ENCODE peak calls at places on chromosomes 6 and 20, in nine cellular contexts. Y is cardiac muscle cell; X is Peyer's patch; K is CD4-positive, alpha-beta memory T cell; T is uterus; I is psoas muscle; D is heart right ventricle; B is left ventricle myocardium inferior; P is CD8-positive, alpha-beta T cell. J is an unnamed sample. For H3K4me1 and H3K36me3, the result is how much of the 10 kb centered on the place peaks cover.

GRCh38 chr20:35085477-35086225 is 7.0 kb downstream of the TRPC4AP start:
- DNase-seq in Y (no peak), D (no peak), X (no peak), I (no peak), P (no peak), B (no peak), K (peak), T (no peak), J (no peak)

GRCh38 chr20:36010745-36011326 is 42.4 kb downstream of the CNBD2 start:
- DNase-seq in T (no peak), Y (no peak), X (peak), P (no peak), D (no peak), I (no peak), B (no peak), K (no peak), J (no peak)

GRCh38 chr6:168196385-168196860 is 117.4 kb upstream of the FRMD1 start:
- DNase-seq in T (peak), D (no peak), X (peak), B (no peak), K (no peak), I (no peak), Y (peak), P (no peak), J (peak)

GRCh38 chr6:148272597-148272996 is 70.0 kb upstream of the SASH1 start:
- DNase-seq in B (no peak), X (no peak), Y (peak), K (no peak), I (no peak), D (no peak), P (no peak), T (no peak), J (no peak)

GRCh38 chr6:152268846-152269442 is 368.2 kb downstream of the SYNE1 start:
- DNase-seq in X (no peak), Y (no peak), P (no peak), I (no peak), B (no peak), K (no peak), D (no peak), T (no peak), J (no peak)

GRCh38 chr6:151060096-151060741 is 179.5 kb upstream of the AKAP12 start:
- DNase-seq in P (no peak), K (no peak), T (peak), B (no peak), I (no peak), X (no peak), Y (peak), D (no peak), J (peak)

GRCh38 chr6:69584913-69585729 is 211.7 kb downstream of the LMBRD1 start:
- DNase-seq in K (no peak), B (no peak), I (no peak), D (no peak), X (no peak), P (no peak), Y (no peak), T (peak), J (no peak)

GRCh38 chr6:117272032-117272866 is 6.9 kb downstream of the VGLL2 start:
- DNase-seq in Y (no peak), I (no peak), D (no peak), P (no peak), X (no peak), B (no peak), T (no peak), K (no peak), J (no peak)

GRCh38 chr6:87755697-87756671 is 54.0 kb upstream of the AKIRIN2 start:
- DNase-seq in D (no peak), X (no peak), K (no peak), B (no peak), T (no peak), I (no peak), P (no peak), Y (peak), J (peak)

GRCh38 chr6:105179244-105180065 is at the start of gene POPDC3:
- DNase-seq in I (peak), X (no peak), P (no peak), D (peak), K (no peak), B (no peak), T (no peak), Y (peak), J (peak)

GRCh38 chr6:121932071-121933009 is 467.1 kb upstream of the HSF2 start:
- DNase-seq in K (no peak), I (peak), Y (peak), T (peak), B (peak), P (no peak), D (peak), X (peak), J (peak)

GRCh38 chr20:32786059-32786760 is 24.0 kb downstream of the DNMT3B start:
- DNase-seq in X (no peak), T (no peak), Y (no peak), D (no peak), B (no peak), K (no peak), I (peak), P (no peak), J (no peak)

GRCh38 chr20:50197463-50197862 is 6.8 kb downstream of the CEBPB start:
- DNase-seq in K (no peak), I (no peak), X (no peak), P (no peak), D (no peak), T (no peak), Y (no peak), B (no peak), J (no peak)

GRCh38 chr6:118574051-118574865 is 26.2 kb downstream of the PLN start:
- DNase-seq in Y (no peak), D (no peak), K (no peak), X (no peak), B (no peak), I (no peak), P (no peak), T (no peak), J (no peak)

GRCh38 chr6:130620338-130620781 is 206.8 kb upstream of the SMLR1 start:
- DNase-seq in D (no peak), K (no peak), I (no peak), P (no peak), B (no peak), Y (no peak), X (no peak), T (no peak), J (peak)

GRCh38 chr20:58598271-58599015 is 52.6 kb upstream of the STX16 start:
- DNase-seq in P (no peak), K (no peak), I (peak), T (peak), Y (peak), X (no peak), B (peak), D (no peak), J (no peak)

GRCh38 chr6:29763491-29764289 is 40.5 kb downstream of the HLA-F start:
- DNase-seq in K (no peak), T (no peak), X (no peak), D (no peak), P (no peak), B (no peak), I (no peak), Y (peak), J (no peak)

GRCh38 chr6:159693128-159693893 is at the start of gene SOD2:
- DNase-seq in T (peak), X (peak), Y (peak), B (peak), D (peak), I (peak), K (peak), P (peak), J (peak)

GRCh38 chr6:17305219-17306001 is 24.2 kb downstream of the RBM24 start:
- DNase-seq in X (no peak), Y (peak), I (no peak), B (no peak), K (no peak), T (no peak), D (no peak), P (no peak), J (no peak)

GRCh38 chr6:121944361-121944760 is 455.1 kb upstream of the HSF2 start:
- DNase-seq in T (no peak), X (no peak), K (no peak), I (no peak), D (no peak), P (no peak), Y (peak), B (no peak), J (no peak)

GRCh38 chr6:57177545-57178225 is 5.6 kb downstream of the BAG2 start:
- DNase-seq in I (peak), Y (peak), B (peak), K (no peak), T (peak), X (peak), P (no peak), D (peak), J (no peak)

GRCh38 chr6:61977116-61977515 is 308.9 kb downstream of the KHDRBS2 start:
- DNase-seq in K (no peak), T (no peak), B (no peak), I (no peak), Y (no peak), D (no peak), X (no peak), P (no peak), J (no peak)

GRCh38 chr6:131643262-131643631 is 6.1 kb downstream of the ENPP3 start:
- DNase-seq in Y (no peak), P (no peak), X (peak), I (no peak), T (no peak), B (no peak), K (no peak), D (no peak), J (no peak)

GRCh38 chr6:131367206-131367873 is 205.7 kb upstream of the ARG1 start:
- DNase-seq in B (no peak), P (no peak), Y (no peak), K (no peak), X (peak), I (no peak), T (no peak), D (no peak), J (no peak)

GRCh38 chr6:18415671-18416340 is 28.7 kb downstream of the RNF144B start:
- DNase-seq in I (no peak), B (no peak), X (no peak), P (no peak), Y (no peak), T (no peak), D (no peak), K (no peak), J (no peak)

GRCh38 chr20:53786445-53787267 is 193.0 kb upstream of the ZNF217 start:
- DNase-seq in I (no peak), X (peak), K (no peak), T (no peak), Y (no peak), D (no peak), P (no peak), B (no peak), J (no peak)

GRCh38 chr20:38246357-38247165 is 14.0 kb downstream of the KIAA1755 start:
- DNase-seq in D (peak), X (no peak), T (peak), K (no peak), Y (peak), B (no peak), P (no peak), I (no peak), J (no peak)

GRCh38 chr20:47456952-47457724 is 44.5 kb upstream of the NCOA3 start:
- DNase-seq in X (no peak), D (no peak), K (no peak), P (no peak), Y (peak), B (no peak), T (no peak), I (no peak), J (no peak)

GRCh38 chr6:91653954-91654843 is 1067.3 kb upstream of the MAP3K7 start:
- DNase-seq in T (no peak), D (no peak), K (no peak), B (no peak), P (no peak), X (no peak), Y (no peak), I (no peak), J (no peak)

GRCh38 chr6:144581807-144582537 is 296.8 kb downstream of the UTRN start:
- DNase-seq in T (no peak), P (no peak), B (no peak), D (peak), I (no peak), K (peak), Y (peak), X (peak), J (no peak)

GRCh38 chr6:116568111-116568510 is 3.2 kb upstream of the RWDD1 start:
- DNase-seq in X (no peak), K (no peak), B (no peak), T (no peak), D (no peak), Y (no peak), P (no peak), I (no peak), J (no peak)

GRCh38 chr6:150491131-150491795 is 108.4 kb upstream of the PLEKHG1 start:
- DNase-seq in D (no peak), B (no peak), Y (peak), K (peak), T (no peak), I (no peak), X (no peak), P (no peak), J (no peak)

GRCh38 chr6:52306972-52307849 is 22.7 kb upstream of the MCM3 start:
- DNase-seq in Y (no peak), T (no peak), B (peak), D (no peak), X (no peak), I (no peak), P (no peak), K (no peak), J (no peak)

GRCh38 chr6:52307900-52308372 is 23.4 kb upstream of the MCM3 start:
- DNase-seq in X (no peak), K (peak), P (no peak), T (no peak), B (no peak), I (no peak), D (no peak), Y (no peak), J (no peak)

GRCh38 chr6:52305385-52305784 is 20.8 kb upstream of the MCM3 start:
- DNase-seq in K (peak), B (no peak), I (no peak), D (no peak), P (no peak), T (no peak), X (no peak), Y (no peak), J (no peak)

GRCh38 chr6:52304917-52305316 is 20.4 kb upstream of the MCM3 start:
- DNase-seq in T (no peak), B (no peak), Y (peak), K (no peak), D (no peak), I (no peak), X (no peak), P (no peak), J (no peak)

DNA sequence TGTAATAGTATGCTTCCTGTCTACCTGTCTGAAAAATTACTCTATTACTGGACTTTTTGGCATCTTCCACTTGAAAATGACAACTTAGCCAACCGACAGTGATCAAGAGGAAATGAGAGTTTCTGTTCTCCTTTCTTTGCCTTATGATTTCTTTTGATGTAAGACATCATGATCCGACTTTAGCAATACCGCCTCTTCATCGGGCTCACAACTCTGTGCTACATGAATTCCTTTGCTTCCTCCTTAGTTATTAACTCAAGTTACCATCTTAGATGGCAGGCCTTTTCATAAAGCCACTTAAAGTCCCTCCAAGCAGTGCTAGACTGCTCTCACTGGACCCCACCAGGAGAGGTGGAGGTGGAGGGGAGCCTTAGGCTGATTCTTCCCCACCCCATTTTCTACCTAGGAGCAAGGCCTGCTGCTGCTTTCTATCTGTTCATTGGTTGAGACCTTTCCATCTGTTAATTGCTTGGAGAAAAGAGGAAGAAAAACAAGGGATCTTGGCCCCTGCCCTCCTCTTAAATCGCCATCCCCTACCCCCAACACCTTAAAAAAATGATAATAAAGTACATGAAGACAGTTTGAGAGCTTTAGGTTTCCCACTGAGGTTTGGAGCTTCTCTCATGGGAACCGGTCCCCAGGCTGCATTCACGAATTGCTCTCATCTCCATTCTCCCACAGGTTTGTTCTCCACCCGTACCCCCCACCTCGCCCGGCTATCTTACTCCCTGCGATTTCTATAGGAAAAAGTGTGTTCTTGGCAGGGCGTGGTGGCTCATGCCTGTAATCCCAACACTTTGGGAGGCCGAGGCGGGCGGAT is 21.6 kb upstream of the MCM3 start:
- DNase-seq in P (no peak), D (no peak), T (no peak), Y (no peak), B (no peak), K (peak), I (no peak), X (peak), J (no peak)
- H3K4me1 ChIP-seq in P (half or more), D (under half), T (under half), Y (under half), B (under half), K (half or more), I (under half), X (under half), J (under half)

DNA sequence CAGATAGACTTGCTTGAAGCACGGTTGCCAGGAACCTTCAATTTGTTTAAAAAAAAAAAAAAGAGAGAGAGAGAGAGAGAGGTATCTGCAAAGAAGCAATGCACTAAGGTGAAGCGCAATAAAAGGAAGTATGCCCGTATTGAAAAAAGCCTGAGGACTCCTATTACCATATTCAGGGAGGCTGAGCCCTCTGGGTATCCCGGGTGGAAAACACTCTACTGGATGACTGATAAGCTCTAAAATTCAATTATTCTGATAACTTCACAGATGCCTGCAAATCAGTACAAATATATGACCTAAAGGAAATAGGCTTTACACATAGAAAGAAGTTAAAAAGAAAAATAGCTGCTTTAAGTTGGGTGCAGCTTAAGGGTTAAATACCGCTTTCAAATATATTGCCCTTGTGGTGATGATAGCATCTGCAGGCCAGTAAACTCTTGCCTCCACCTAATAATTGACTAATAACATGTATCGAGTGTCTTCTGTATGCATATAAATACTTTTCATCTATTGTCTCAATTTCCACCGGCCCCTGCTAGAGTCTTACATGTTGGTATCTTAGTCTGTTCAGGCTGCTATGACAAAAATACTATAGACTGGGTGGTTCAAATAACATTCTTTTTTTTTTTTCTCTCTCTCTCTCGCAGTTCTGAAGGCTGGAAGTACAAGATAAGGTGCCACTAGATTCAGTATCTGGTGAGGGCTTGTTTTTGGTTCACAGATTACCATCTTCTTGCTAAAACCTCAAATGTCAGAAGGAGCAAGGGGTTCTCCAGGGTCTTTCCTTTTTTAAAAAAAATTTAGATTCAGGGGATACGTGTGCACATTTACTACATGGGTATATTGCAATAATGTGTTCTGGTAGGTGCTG is 187.4 kb upstream of the JARID2 start:
- DNase-seq in X (no peak), I (no peak), B (no peak), D (no peak), T (no peak), P (no peak), K (no peak), Y (no peak), J (no peak)
- H3K27ac ChIP-seq in X (no peak), I (no peak), B (no peak), D (no peak), T (no peak), P (no peak), K (no peak), Y (no peak), J (no peak)

GRCh38 chr6:158071121-158072082 is 89.7 kb downstream of the SYNJ2 start:
- DNase-seq in D (no peak), X (no peak), P (no peak), Y (no peak), K (no peak), I (no peak), T (no peak), B (no peak), J (no peak)

GRCh38 chr6:158070513-158070912 is 88.8 kb downstream of the SYNJ2 start:
- DNase-seq in I (no peak), X (no peak), B (no peak), T (no peak), P (no peak), Y (no peak), K (no peak), D (no peak), J (no peak)

GRCh38 chr6:158068156-158068892 is 86.7 kb downstream of the SYNJ2 start:
- DNase-seq in K (no peak), P (no peak), X (no peak), D (no peak), T (no peak), I (no peak), B (no peak), Y (no peak), J (no peak)

GRCh38 chr6:158068893-158069799 is 87.5 kb downstream of the SYNJ2 start:
- DNase-seq in Y (peak), T (peak), P (no peak), I (no peak), X (peak), K (no peak), D (no peak), B (no peak), J (peak)

GRCh38 chr6:158069800-158070195 is 88.1 kb downstream of the SYNJ2 start:
- DNase-seq in P (no peak), X (no peak), B (no peak), Y (peak), I (no peak), K (no peak), D (no peak), T (no peak), J (peak)
- H3K36me3 ChIP-seq in P (under half), X (under half), B (half or more), Y (under half), I (under half), K (under half), D (under half), T (under half), J (half or more)

GRCh38 chr6:80269331-80269730 is 162.9 kb downstream of the BCKDHB start:
- DNase-seq in B (no peak), X (no peak), T (no peak), I (no peak), P (no peak), K (no peak), Y (no peak), D (no peak), J (no peak)
- H3K4me1 ChIP-seq in B (under half), X (under half), T (under half), I (under half), P (under half), K (under half), Y (under half), D (under half), J (under half)

J was measured in SJSA1.